ENCODE peak calls at places on chromosomes 2 and 18, in four cellular contexts. R, M, E and I are unnamed samples.
A peak's percentile ranks its signal among the peaks of the same experiment; 100 is the strongest.

GRCh38 chr2:72893594-72894319 is 6.5 kb downstream of the SPR start:
- DNase-seq in R (no peak), E (peak; percentile 80), M (peak; percentile 26), I (no peak)

GRCh38 chr2:45732946-45733345 is 81.5 kb downstream of the PRKCE start:
- DNase-seq in M (no peak), E (no peak), R (no peak), I (no peak)

GRCh38 chr2:164891460-164891859 is 49.8 kb upstream of the COBLL1 start:
- DNase-seq in E (no peak), M (no peak), R (no peak), I (no peak)

GRCh38 chr2:101012706-101013181 is 10.7 kb downstream of the RPL31 start:
- DNase-seq in M (no peak), E (no peak), R (no peak), I (no peak)

GRCh38 chr2:69917854-69918253 is 2.9 kb downstream of the MXD1 start:
- DNase-seq in R (no peak), E (no peak), M (no peak), I (no peak)

GRCh38 chr2:217218269-217219140 is 358.6 kb upstream of the TNP1 start:
- DNase-seq in R (no peak), M (no peak), E (peak; percentile 28), I (no peak)

GRCh38 chr18:8800041-8800441 is 94.7 kb downstream of the MTCL1 start:
- DNase-seq in E (no peak), R (no peak), M (no peak), I (no peak)

GRCh38 chr2:239966848-239967136 is 58.4 kb downstream of the NDUFA10 start:
- DNase-seq in R (no peak), M (no peak), E (no peak), I (no peak)

GRCh38 chr18:39453882-39454281 is 1888.3 kb upstream of the CELF4 start:
- DNase-seq in R (no peak), E (no peak), M (no peak), I (no peak)

GRCh38 chr2:60581461-60582282 is 28.2 kb upstream of the BCL11A start:
- DNase-seq in M (peak; percentile 64), R (peak; percentile 77), E (peak; percentile 90), I (peak; percentile 89)

GRCh38 chr2:102253753-102254150 is 57.6 kb upstream of the IL1RL1 start:
- DNase-seq in R (no peak), E (no peak), M (no peak), I (no peak)

GRCh38 chr2:9136997-9137819 is 69.4 kb upstream of the ASAP2 start:
- DNase-seq in E (no peak), R (no peak), M (no peak), I (no peak)

GRCh38 chr2:231348703-231349373 is 46.7 kb upstream of the B3GNT7 start:
- DNase-seq in E (no peak), R (no peak), M (no peak), I (no peak)

GRCh38 chr2:25367296-25367695 is 25.6 kb upstream of the DNMT3A start:
- DNase-seq in M (no peak), E (no peak), R (no peak), I (no peak)

GRCh38 chr2:98295275-98295674 is 51.0 kb upstream of the CNGA3 start:
- DNase-seq in E (no peak), M (no peak), R (no peak), I (no peak)

GRCh38 chr2:143128681-143129580 is at the start of gene ARHGAP15:
- DNase-seq in R (peak; percentile 63), M (peak; percentile 61), E (peak; percentile 55), I (no peak)

GRCh38 chr2:3612639-3613523 is 18.0 kb downstream of the COLEC11 start:
- DNase-seq in E (no peak), R (no peak), M (no peak), I (peak; percentile 67)

GRCh38 chr2:161165266-161165665 is 5.0 kb downstream of the TANK start:
- DNase-seq in M (no peak), R (no peak), E (no peak), I (no peak)

GRCh38 chr2:142824756-142825155 is 52.7 kb upstream of the KYNU start:
- DNase-seq in E (no peak), R (no peak), M (no peak), I (no peak)

GRCh38 chr2:173117678-173118077 is 42.0 kb downstream of the MAP3K20 start:
- DNase-seq in M (no peak), E (no peak), R (no peak), I (no peak)

GRCh38 chr2:67997528-67998267 is 65.1 kb downstream of the C1D start:
- DNase-seq in E (no peak), R (no peak), M (no peak), I (no peak)

GRCh38 chr2:197149546-197149945 is 161.0 kb downstream of the ANKRD44 start:
- DNase-seq in R (no peak), E (no peak), M (no peak), I (no peak)

GRCh38 chr18:13451208-13451530 is 232.6 kb downstream of the LDLRAD4 start:
- DNase-seq in E (no peak), M (no peak), R (no peak), I (no peak)

GRCh38 chr2:439540-440465 is 151.9 kb upstream of the ALKAL2 start:
- DNase-seq in M (no peak), R (no peak), E (no peak), I (no peak)

GRCh38 chr2:170953976-170954375 is 24.9 kb downstream of the GORASP2 start:
- DNase-seq in R (no peak), M (no peak), E (no peak), I (no peak)

GRCh38 chr2:7880561-7880960 is 801.3 kb upstream of the ID2 start:
- DNase-seq in M (no peak), E (no peak), R (no peak), I (no peak)

GRCh38 chr18:5462227-5462626 is 81.6 kb downstream of the EPB41L3 start:
- DNase-seq in E (no peak), R (no peak), M (no peak), I (no peak)

GRCh38 chr2:121338281-121338680 is 53.3 kb upstream of the TFCP2L1 start:
- DNase-seq in M (no peak), R (no peak), E (no peak), I (no peak)

GRCh38 chr2:69134546-69134945 is 121.6 kb downstream of the ANTXR1 start:
- DNase-seq in E (no peak), R (no peak), M (no peak), I (no peak)

GRCh38 chr2:85545780-85546240 is 6.8 kb downstream of the MAT2A start:
- DNase-seq in M (no peak), E (no peak), R (no peak), I (no peak)

GRCh38 chr18:77254711-77255110 is 5.1 kb downstream of the GALR1 start:
- DNase-seq in M (no peak), E (no peak), R (no peak), I (no peak)

GRCh38 chr2:148538375-148538774 is 106.2 kb upstream of the EPC2 start:
- DNase-seq in M (no peak), E (no peak), R (no peak), I (no peak)